ENCODE peak calls at places on chromosomes 1 and 21, in ten cellular contexts. One of them, this sample, is unnamed.
A peak's percentile ranks its signal among the peaks of the same experiment; 100 is the strongest.

GRCh38 chr1:223330462-223330861 is 33.5 kb downstream of the SUSD4 start:
- DNase-seq in neural progenitor cell: no peak
- DNase-seq in HCT116: no peak
- DNase-seq in neuronal stem cell: no peak
- DNase-seq in A549: no peak
- DNase-seq in astrocyte: no peak
- DNase-seq in IMR-90: no peak
- DNase-seq in MM.1S: no peak
- DNase-seq in mammary epithelial cell: no peak
- DNase-seq in H1: no peak
- DNase-seq in this sample: no peak

GRCh38 chr1:218369688-218370511 is 24.8 kb downstream of the TGFB2 start:
- DNase-seq in neural progenitor cell: no peak
- DNase-seq in HCT116: no peak
- DNase-seq in neuronal stem cell: no peak
- DNase-seq in A549: no peak
- DNase-seq in astrocyte: peak; percentile 89
- DNase-seq in IMR-90: peak; percentile 86
- DNase-seq in MM.1S: peak; percentile 24
- DNase-seq in mammary epithelial cell: peak; percentile 74
- DNase-seq in H1: no peak
- DNase-seq in this sample: peak; percentile 65

GRCh38 chr21:26550357-26550756 is 22.7 kb downstream of the CYYR1 start:
- DNase-seq in neural progenitor cell: no peak
- DNase-seq in HCT116: no peak
- DNase-seq in neuronal stem cell: no peak
- DNase-seq in A549: no peak
- DNase-seq in astrocyte: no peak
- DNase-seq in IMR-90: no peak
- DNase-seq in MM.1S: no peak
- DNase-seq in mammary epithelial cell: no peak
- DNase-seq in H1: no peak
- DNase-seq in this sample: peak; percentile 31

GRCh38 chr1:109986054-109986444 is 1.5 kb downstream of the AHCYL1 start:
- DNase-seq in neural progenitor cell: peak; percentile 85
- DNase-seq in HCT116: no peak
- DNase-seq in neuronal stem cell: peak; percentile 37
- DNase-seq in A549: no peak
- DNase-seq in astrocyte: no peak
- DNase-seq in IMR-90: no peak
- DNase-seq in MM.1S: no peak
- DNase-seq in mammary epithelial cell: no peak
- DNase-seq in H1: no peak
- DNase-seq in this sample: no peak

GRCh38 chr21:37548521-37548981 is 182.0 kb downstream of the DYRK1A start:
- DNase-seq in neural progenitor cell: no peak
- DNase-seq in HCT116: no peak
- DNase-seq in neuronal stem cell: no peak
- DNase-seq in A549: no peak
- DNase-seq in astrocyte: no peak
- DNase-seq in IMR-90: no peak
- DNase-seq in MM.1S: no peak
- DNase-seq in mammary epithelial cell: no peak
- DNase-seq in H1: no peak
- DNase-seq in this sample: no peak

GRCh38 chr1:31522556-31522845 is 53.8 kb upstream of the TINAGL1 start:
- DNase-seq in neural progenitor cell: no peak
- DNase-seq in HCT116: no peak
- DNase-seq in neuronal stem cell: no peak
- DNase-seq in A549: no peak
- DNase-seq in astrocyte: no peak
- DNase-seq in IMR-90: no peak
- DNase-seq in MM.1S: no peak
- DNase-seq in mammary epithelial cell: no peak
- DNase-seq in H1: no peak
- DNase-seq in this sample: no peak

GRCh38 chr21:28136687-28137086 is 856.0 kb downstream of the LTN1 start:
- DNase-seq in neural progenitor cell: no peak
- DNase-seq in HCT116: no peak
- DNase-seq in neuronal stem cell: no peak
- DNase-seq in A549: no peak
- DNase-seq in astrocyte: no peak
- DNase-seq in IMR-90: no peak
- DNase-seq in MM.1S: no peak
- DNase-seq in mammary epithelial cell: no peak
- DNase-seq in H1: no peak
- DNase-seq in this sample: no peak

GRCh38 chr1:47474278-47475193 is 36.7 kb downstream of the FOXD2 start:
- DNase-seq in neural progenitor cell: peak; percentile 25
- DNase-seq in HCT116: no peak
- DNase-seq in neuronal stem cell: no peak
- DNase-seq in A549: peak; percentile 41
- DNase-seq in astrocyte: no peak
- DNase-seq in IMR-90: no peak
- DNase-seq in MM.1S: no peak
- DNase-seq in mammary epithelial cell: no peak
- DNase-seq in H1: no peak
- DNase-seq in this sample: no peak

GRCh38 chr1:248243204-248243603 is 12.0 kb downstream of the OR2M4 start:
- DNase-seq in neural progenitor cell: peak; percentile 15
- DNase-seq in HCT116: no peak
- DNase-seq in neuronal stem cell: no peak
- DNase-seq in A549: peak; percentile 31
- DNase-seq in astrocyte: no peak
- DNase-seq in IMR-90: peak; percentile 3
- DNase-seq in MM.1S: peak; percentile 80
- DNase-seq in mammary epithelial cell: peak; percentile 27
- DNase-seq in H1: peak; percentile 42
- DNase-seq in this sample: peak; percentile 3

GRCh38 chr1:35568975-35569395 is 4.1 kb upstream of the TFAP2E start:
- DNase-seq in neural progenitor cell: peak; percentile 80
- DNase-seq in HCT116: peak; percentile 35
- DNase-seq in neuronal stem cell: no peak
- DNase-seq in A549: peak; percentile 53
- DNase-seq in astrocyte: no peak
- DNase-seq in IMR-90: peak; percentile 60
- DNase-seq in MM.1S: peak; percentile 53
- DNase-seq in mammary epithelial cell: peak; percentile 54
- DNase-seq in H1: peak; percentile 87
- DNase-seq in this sample: peak; percentile 66

GRCh38 chr1:20153000-20153418 is 13.9 kb downstream of the PLA2G2F start:
- DNase-seq in neural progenitor cell: peak; percentile 30
- DNase-seq in HCT116: no peak
- DNase-seq in neuronal stem cell: no peak
- DNase-seq in A549: peak; percentile 11
- DNase-seq in astrocyte: no peak
- DNase-seq in IMR-90: no peak
- DNase-seq in MM.1S: no peak
- DNase-seq in mammary epithelial cell: no peak
- DNase-seq in H1: no peak
- DNase-seq in this sample: peak; percentile 18

GRCh38 chr1:178864326-178864725 is 6.6 kb downstream of the ANGPTL1 start:
- DNase-seq in neural progenitor cell: no peak
- DNase-seq in HCT116: no peak
- DNase-seq in neuronal stem cell: no peak
- DNase-seq in A549: no peak
- DNase-seq in astrocyte: no peak
- DNase-seq in IMR-90: peak; percentile 10
- DNase-seq in MM.1S: no peak
- DNase-seq in mammary epithelial cell: no peak
- DNase-seq in H1: no peak
- DNase-seq in this sample: no peak

GRCh38 chr1:178868700-178869099 is 2.2 kb downstream of the ANGPTL1 start:
- DNase-seq in neural progenitor cell: no peak
- DNase-seq in HCT116: no peak
- DNase-seq in neuronal stem cell: no peak
- DNase-seq in A549: no peak
- DNase-seq in astrocyte: no peak
- DNase-seq in IMR-90: no peak
- DNase-seq in MM.1S: no peak
- DNase-seq in mammary epithelial cell: no peak
- DNase-seq in H1: no peak
- DNase-seq in this sample: peak; percentile 26

GRCh38 chr1:178869114-178869697 is 1.7 kb downstream of the ANGPTL1 start:
- DNase-seq in neural progenitor cell: peak; percentile 8
- DNase-seq in HCT116: no peak
- DNase-seq in neuronal stem cell: peak; percentile 20
- DNase-seq in A549: no peak
- DNase-seq in astrocyte: peak; percentile 5
- DNase-seq in IMR-90: peak; percentile 63
- DNase-seq in MM.1S: no peak
- DNase-seq in mammary epithelial cell: no peak
- DNase-seq in H1: no peak
- DNase-seq in this sample: peak; percentile 20

GRCh38 chr1:178870944-178871343 is at the start of gene ANGPTL1:
- DNase-seq in neural progenitor cell: peak; percentile 40
- DNase-seq in HCT116: no peak
- DNase-seq in neuronal stem cell: peak; percentile 45
- DNase-seq in A549: no peak
- DNase-seq in astrocyte: peak; percentile 58
- DNase-seq in IMR-90: peak; percentile 73
- DNase-seq in MM.1S: no peak
- DNase-seq in mammary epithelial cell: no peak
- DNase-seq in H1: no peak
- DNase-seq in this sample: peak; percentile 68

DNA sequence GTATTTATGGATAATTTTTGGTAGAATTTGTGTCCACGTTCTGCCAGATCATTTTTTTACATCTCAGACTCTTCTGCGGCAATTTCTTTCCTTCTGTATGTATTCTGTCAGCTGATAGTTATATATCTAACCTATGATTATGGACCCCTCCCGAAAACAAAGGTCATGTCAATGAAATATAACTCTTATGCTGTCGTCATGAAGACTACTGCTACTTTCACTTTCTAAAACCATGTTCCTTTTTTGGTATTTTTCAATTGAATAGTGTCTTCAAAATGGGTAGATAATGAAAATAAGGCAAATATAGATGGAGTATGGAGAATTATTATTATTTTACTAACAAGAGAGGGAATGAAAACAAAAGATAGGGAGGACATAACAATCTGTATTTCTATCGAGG is 3.2 kb downstream of the ANGPTL1 start:
- DNase-seq in neural progenitor cell: no peak
- DNase-seq in HCT116: no peak
- DNase-seq in neuronal stem cell: no peak
- DNase-seq in A549: no peak
- DNase-seq in astrocyte: no peak
- DNase-seq in IMR-90: peak; percentile 4
- DNase-seq in MM.1S: no peak
- DNase-seq in mammary epithelial cell: no peak
- DNase-seq in H1: no peak
- DNase-seq in this sample: no peak
- H3K27ac ChIP-seq in neural progenitor cell: no peak overlapping the region
- H3K27ac ChIP-seq in HCT116: no peak overlapping the region
- H3K27ac ChIP-seq in neuronal stem cell: no peak overlapping the region
- H3K27ac ChIP-seq in A549: peak overlapping the region; percentile 22
- H3K27ac ChIP-seq in astrocyte: no peak overlapping the region
- H3K27ac ChIP-seq in IMR-90: no peak overlapping the region
- H3K27ac ChIP-seq in MM.1S: no peak overlapping the region
- H3K27ac ChIP-seq in mammary epithelial cell: no peak overlapping the region
- H3K27ac ChIP-seq in H1: no peak overlapping the region
- H3K27ac ChIP-seq in this sample: peak overlapping the region; percentile 53

GRCh38 chr21:42471206-42471605 is 24.8 kb downstream of the RSPH1 start:
- DNase-seq in neural progenitor cell: no peak
- DNase-seq in HCT116: no peak
- DNase-seq in neuronal stem cell: no peak
- DNase-seq in A549: no peak
- DNase-seq in astrocyte: no peak
- DNase-seq in IMR-90: no peak
- DNase-seq in MM.1S: no peak
- DNase-seq in mammary epithelial cell: no peak
- DNase-seq in H1: no peak
- DNase-seq in this sample: no peak
- H3K4me2 ChIP-seq in neural progenitor cell: no peak overlapping the region
- H3K4me2 ChIP-seq in HCT116: no peak overlapping the region
- H3K4me2 ChIP-seq in neuronal stem cell: no peak overlapping the region
- H3K4me2 ChIP-seq in A549: no peak overlapping the region
- H3K4me2 ChIP-seq in astrocyte: no peak overlapping the region
- H3K4me2 ChIP-seq in IMR-90: no peak overlapping the region
- H3K4me2 ChIP-seq in MM.1S: no peak overlapping the region
- H3K4me2 ChIP-seq in mammary epithelial cell: no peak overlapping the region
- H3K4me2 ChIP-seq in H1: no peak overlapping the region
- H3K4me2 ChIP-seq in this sample: no peak overlapping the region

GRCh38 chr1:220787069-220787614 is 429 bp downstream of the MTARC1 start:
- DNase-seq in neural progenitor cell: no peak
- DNase-seq in HCT116: peak; percentile 51
- DNase-seq in neuronal stem cell: no peak
- DNase-seq in A549: peak; percentile 16
- DNase-seq in astrocyte: no peak
- DNase-seq in IMR-90: no peak
- DNase-seq in MM.1S: peak; percentile 50
- DNase-seq in mammary epithelial cell: peak; percentile 43
- DNase-seq in H1: peak; percentile 81
- DNase-seq in this sample: no peak
- H3K27ac ChIP-seq in neural progenitor cell: no peak overlapping the region
- H3K27ac ChIP-seq in HCT116: peak overlapping the region; percentile 80
- H3K27ac ChIP-seq in neuronal stem cell: no peak overlapping the region
- H3K27ac ChIP-seq in A549: peak overlapping the region; percentile 89
- H3K27ac ChIP-seq in astrocyte: no peak overlapping the region
- H3K27ac ChIP-seq in IMR-90: no peak overlapping the region
- H3K27ac ChIP-seq in MM.1S: peak overlapping the region; percentile 11
- H3K27ac ChIP-seq in mammary epithelial cell: no peak overlapping the region
- H3K27ac ChIP-seq in H1: peak overlapping the region; percentile 63
- H3K27ac ChIP-seq in this sample: no peak overlapping the region

GRCh38 chr1:204476563-204476962 is 18.0 kb downstream of the PIK3C2B start:
- DNase-seq in neural progenitor cell: no peak
- DNase-seq in HCT116: no peak
- DNase-seq in neuronal stem cell: no peak
- DNase-seq in A549: no peak
- DNase-seq in astrocyte: no peak
- DNase-seq in IMR-90: no peak
- DNase-seq in MM.1S: no peak
- DNase-seq in mammary epithelial cell: no peak
- DNase-seq in H1: no peak
- DNase-seq in this sample: no peak

GRCh38 chr1:204477036-204477740 is 17.4 kb downstream of the PIK3C2B start:
- DNase-seq in neural progenitor cell: no peak
- DNase-seq in HCT116: no peak
- DNase-seq in neuronal stem cell: no peak
- DNase-seq in A549: no peak
- DNase-seq in astrocyte: peak; percentile 30
- DNase-seq in IMR-90: peak; percentile 48
- DNase-seq in MM.1S: no peak
- DNase-seq in mammary epithelial cell: no peak
- DNase-seq in H1: no peak
- DNase-seq in this sample: no peak

GRCh38 chr1:204478921-204479320 is 15.7 kb downstream of the PIK3C2B start:
- DNase-seq in neural progenitor cell: no peak
- DNase-seq in HCT116: no peak
- DNase-seq in neuronal stem cell: no peak
- DNase-seq in A549: no peak
- DNase-seq in astrocyte: no peak
- DNase-seq in IMR-90: no peak
- DNase-seq in MM.1S: no peak
- DNase-seq in mammary epithelial cell: no peak
- DNase-seq in H1: no peak
- DNase-seq in this sample: no peak

GRCh38 chr1:204479387-204480136 is 15.0 kb downstream of the PIK3C2B start:
- DNase-seq in neural progenitor cell: no peak
- DNase-seq in HCT116: peak; percentile 41
- DNase-seq in neuronal stem cell: no peak
- DNase-seq in A549: no peak
- DNase-seq in astrocyte: no peak
- DNase-seq in IMR-90: no peak
- DNase-seq in MM.1S: no peak
- DNase-seq in mammary epithelial cell: peak; percentile 76
- DNase-seq in H1: no peak
- DNase-seq in this sample: no peak

GRCh38 chr1:204478166-204478899 is 16.3 kb downstream of the PIK3C2B start:
- DNase-seq in neural progenitor cell: no peak
- DNase-seq in HCT116: no peak
- DNase-seq in neuronal stem cell: no peak
- DNase-seq in A549: no peak
- DNase-seq in astrocyte: no peak
- DNase-seq in IMR-90: no peak
- DNase-seq in MM.1S: no peak
- DNase-seq in mammary epithelial cell: no peak
- DNase-seq in H1: no peak
- DNase-seq in this sample: no peak
- H3K4me2 ChIP-seq in neural progenitor cell: no peak overlapping the region
- H3K4me2 ChIP-seq in HCT116: peak overlapping the region; percentile 72
- H3K4me2 ChIP-seq in neuronal stem cell: no peak overlapping the region
- H3K4me2 ChIP-seq in A549: no peak overlapping the region
- H3K4me2 ChIP-seq in astrocyte: no peak overlapping the region
- H3K4me2 ChIP-seq in IMR-90: no peak overlapping the region
- H3K4me2 ChIP-seq in MM.1S: no peak overlapping the region
- H3K4me2 ChIP-seq in mammary epithelial cell: no peak overlapping the region
- H3K4me2 ChIP-seq in H1: no peak overlapping the region
- H3K4me2 ChIP-seq in this sample: no peak overlapping the region

This sample was measured in fibroblast of lung.